ENCODE peak calls at places on chromosomes 7 and 10, in seven cellular contexts. One of them, this sample, is unnamed.

GRCh38 chr10:70348228-70348850 is 34.1 kb downstream of the LRRC20 start:
- DNase-seq in germinal center: peak; percentile 58
- DNase-seq in T-helper 1 cell: no peak
- DNase-seq in heart right ventricle: peak; percentile 23
- DNase-seq in left colon: no peak
- DNase-seq in Right ventricle myocardium superior: peak; percentile 54
- DNase-seq in T-helper 9 cell: no peak
- DNase-seq in this sample: no peak

GRCh38 chr10:44390585-44391072 is 5.7 kb upstream of the CXCL12 start:
- DNase-seq in T-helper 9 cell: no peak
- DNase-seq in T-helper 1 cell: no peak
- DNase-seq in germinal center: no peak
- DNase-seq in Right ventricle myocardium superior: no peak
- DNase-seq in left colon: peak; percentile 15
- DNase-seq in heart right ventricle: no peak
- DNase-seq in this sample: no peak

GRCh38 chr10:121830101-121830500 is 97.7 kb downstream of the ATE1 start:
- DNase-seq in T-helper 1 cell: no peak
- DNase-seq in T-helper 9 cell: no peak
- DNase-seq in heart right ventricle: peak; percentile 5
- DNase-seq in left colon: no peak
- DNase-seq in Right ventricle myocardium superior: no peak
- DNase-seq in germinal center: no peak
- DNase-seq in this sample: no peak

GRCh38 chr7:23467731-23468720 is 2.3 kb downstream of the IGF2BP3 start:
- DNase-seq in germinal center: peak; percentile 49
- DNase-seq in left colon: no peak
- DNase-seq in T-helper 9 cell: no peak
- DNase-seq in T-helper 1 cell: no peak
- DNase-seq in Right ventricle myocardium superior: no peak
- DNase-seq in heart right ventricle: no peak
- DNase-seq in this sample: no peak

GRCh38 chr7:2162959-2163358 is 69.8 kb downstream of the MAD1L1 start:
- DNase-seq in T-helper 9 cell: no peak
- DNase-seq in left colon: no peak
- DNase-seq in germinal center: no peak
- DNase-seq in heart right ventricle: no peak
- DNase-seq in T-helper 1 cell: no peak
- DNase-seq in Right ventricle myocardium superior: no peak
- DNase-seq in this sample: no peak

GRCh38 chr7:142796001-142796500 is 25.3 kb downstream of the PRSS2 start:
- DNase-seq in germinal center: no peak
- DNase-seq in T-helper 9 cell: no peak
- DNase-seq in left colon: no peak
- DNase-seq in Right ventricle myocardium superior: no peak
- DNase-seq in heart right ventricle: no peak
- DNase-seq in T-helper 1 cell: no peak
- DNase-seq in this sample: no peak

GRCh38 chr7:105800442-105800841 is 76.0 kb downstream of the ATXN7L1 start:
- DNase-seq in T-helper 9 cell: no peak
- DNase-seq in left colon: no peak
- DNase-seq in germinal center: no peak
- DNase-seq in T-helper 1 cell: no peak
- DNase-seq in heart right ventricle: no peak
- DNase-seq in Right ventricle myocardium superior: no peak
- DNase-seq in this sample: no peak

GRCh38 chr10:69873141-69873540 is 71.4 kb downstream of the COL13A1 start:
- DNase-seq in germinal center: no peak
- DNase-seq in T-helper 9 cell: no peak
- DNase-seq in heart right ventricle: no peak
- DNase-seq in T-helper 1 cell: no peak
- DNase-seq in left colon: no peak
- DNase-seq in Right ventricle myocardium superior: no peak
- DNase-seq in this sample: no peak

GRCh38 chr10:94403034-94403822 is 887 bp downstream of the TBC1D12 start:
- DNase-seq in heart right ventricle: peak; percentile 62
- DNase-seq in T-helper 1 cell: no peak
- DNase-seq in germinal center: peak; percentile 77
- DNase-seq in T-helper 9 cell: no peak
- DNase-seq in Right ventricle myocardium superior: peak; percentile 73
- DNase-seq in left colon: peak; percentile 69
- DNase-seq in this sample: peak; percentile 77

GRCh38 chr7:158001621-158002320 is 585.9 kb downstream of the PTPRN2 start:
- DNase-seq in T-helper 1 cell: no peak
- DNase-seq in left colon: no peak
- DNase-seq in Right ventricle myocardium superior: no peak
- DNase-seq in T-helper 9 cell: no peak
- DNase-seq in germinal center: no peak
- DNase-seq in heart right ventricle: no peak
- DNase-seq in this sample: no peak

GRCh38 chr10:75544381-75544780 is 113.0 kb downstream of the LRMDA start:
- DNase-seq in heart right ventricle: no peak
- DNase-seq in Right ventricle myocardium superior: no peak
- DNase-seq in T-helper 9 cell: no peak
- DNase-seq in T-helper 1 cell: no peak
- DNase-seq in left colon: no peak
- DNase-seq in germinal center: no peak
- DNase-seq in this sample: no peak

GRCh38 chr7:155559519-155560108 is 13.3 kb upstream of the CNPY1 start:
- DNase-seq in germinal center: no peak
- DNase-seq in left colon: no peak
- DNase-seq in Right ventricle myocardium superior: peak; percentile 17
- DNase-seq in T-helper 1 cell: no peak
- DNase-seq in T-helper 9 cell: no peak
- DNase-seq in heart right ventricle: no peak
- DNase-seq in this sample: no peak

GRCh38 chr7:28473567-28474266 is 61.4 kb downstream of the CREB5 start:
- DNase-seq in T-helper 1 cell: no peak
- DNase-seq in left colon: no peak
- DNase-seq in Right ventricle myocardium superior: peak; percentile 71
- DNase-seq in T-helper 9 cell: no peak
- DNase-seq in germinal center: no peak
- DNase-seq in heart right ventricle: no peak
- DNase-seq in this sample: no peak

GRCh38 chr10:119041332-119041731 is 11.8 kb downstream of the NANOS1 start:
- DNase-seq in left colon: no peak
- DNase-seq in heart right ventricle: no peak
- DNase-seq in T-helper 1 cell: no peak
- DNase-seq in germinal center: no peak
- DNase-seq in Right ventricle myocardium superior: no peak
- DNase-seq in T-helper 9 cell: no peak
- DNase-seq in this sample: no peak

GRCh38 chr7:94179466-94179865 is 175.3 kb upstream of the BET1 start:
- DNase-seq in T-helper 9 cell: no peak
- DNase-seq in germinal center: no peak
- DNase-seq in left colon: no peak
- DNase-seq in T-helper 1 cell: no peak
- DNase-seq in heart right ventricle: no peak
- DNase-seq in Right ventricle myocardium superior: no peak
- DNase-seq in this sample: no peak

GRCh38 chr7:141208539-141208938 is 134.7 kb downstream of the TMEM178B start:
- DNase-seq in germinal center: no peak
- DNase-seq in heart right ventricle: no peak
- DNase-seq in left colon: no peak
- DNase-seq in Right ventricle myocardium superior: no peak
- DNase-seq in T-helper 9 cell: no peak
- DNase-seq in T-helper 1 cell: no peak
- DNase-seq in this sample: no peak